ENCODE peak calls at places on chromosome 21, in five cellular contexts. H, R, V, B and A are unnamed samples.

GRCh38 chr21:15967661-15968060 is 237.9 kb downstream of the USP25 start:
- DNase-seq in R (no peak), V (peak), H (no peak), B (peak), A (no peak)

GRCh38 chr21:43308511-43309283 is 118.2 kb downstream of the SIK1 start:
- DNase-seq in H (no peak), R (no peak), B (no peak), V (no peak), A (no peak)

GRCh38 chr21:15436031-15436430 is 293.8 kb upstream of the USP25 start:
- DNase-seq in R (no peak), H (no peak), B (no peak), V (no peak), A (no peak)

GRCh38 chr21:17231124-17231523 is 281.7 kb upstream of the CXADR start:
- DNase-seq in B (no peak), R (no peak), V (no peak), H (peak), A (no peak)

GRCh38 chr21:44455524-44456206 is 355 bp downstream of the LRRC3 start:
- DNase-seq in H (peak), R (no peak), B (peak), V (no peak), A (no peak)

GRCh38 chr21:23639726-23640125 is 1967.6 kb downstream of the MRPL39 start:
- DNase-seq in H (no peak), V (no peak), R (no peak), B (peak), A (no peak)

GRCh38 chr21:46096997-46097825 is 701 bp upstream of the COL6A2 start:
- DNase-seq in B (no peak), H (no peak), R (peak), V (no peak), A (no peak)

GRCh38 chr21:46111857-46112730 is 14.2 kb downstream of the COL6A2 start:
- DNase-seq in H (no peak), R (peak), V (no peak), B (no peak), A (peak)

GRCh38 chr21:18253252-18253651 is 8.6 kb downstream of the CHODL start:
- DNase-seq in R (no peak), B (no peak), V (no peak), H (no peak), A (no peak)

GRCh38 chr21:45516071-45516670 is 26.1 kb downstream of the SLC19A1 start:
- DNase-seq in R (no peak), B (no peak), V (no peak), H (no peak), A (no peak)

GRCh38 chr21:44929799-44930542 is 9.3 kb upstream of the ITGB2 start:
- DNase-seq in B (no peak), V (no peak), R (no peak), H (no peak), A (no peak)

GRCh38 chr21:42212261-42212660 is 6.7 kb upstream of the ABCG1 start:
- DNase-seq in R (no peak), B (no peak), H (no peak), V (no peak), A (no peak)

GRCh38 chr21:41802684-41803083 is 35.8 kb upstream of the RIPK4 start:
- DNase-seq in R (peak), V (no peak), B (peak), H (no peak), A (peak)

GRCh38 chr21:14901482-14901958 is 163.3 kb downstream of the NRIP1 start:
- DNase-seq in V (peak), H (no peak), B (peak), R (no peak), A (no peak)

GRCh38 chr21:42370894-42371654 is 4.7 kb upstream of the TFF1 start:
- DNase-seq in B (no peak), R (no peak), V (no peak), H (no peak), A (no peak)

GRCh38 chr21:36747114-36747814 is 48.3 kb downstream of the SIM2 start:
- DNase-seq in H (no peak), B (no peak), V (no peak), R (no peak), A (no peak)

GRCh38 chr21:36745459-36745858 is 46.5 kb downstream of the SIM2 start:
- DNase-seq in H (no peak), R (no peak), B (no peak), V (no peak), A (no peak)

GRCh38 chr21:36749935-36750578 is 51.1 kb downstream of the SIM2 start:
- DNase-seq in R (peak), B (no peak), H (peak), V (peak), A (no peak)

GRCh38 chr21:36750579-36750959 is 51.7 kb downstream of the SIM2 start:
- DNase-seq in V (no peak), H (no peak), B (no peak), R (no peak), A (no peak)

GRCh38 chr21:36747815-36748381 is 49.0 kb downstream of the SIM2 start:
- DNase-seq in V (peak), R (peak), B (no peak), H (no peak), A (no peak)
- H3K4me3 ChIP-seq in V (peak), R (peak), B (no peak), H (no peak), A (peak)

GRCh38 chr21:38994014-38994413 is 188.3 kb downstream of the ETS2 start:
- DNase-seq in R (no peak), H (no peak), V (no peak), B (no peak), A (no peak)
- H3K27ac ChIP-seq in R (no peak), H (peak), V (peak), B (no peak), A (no peak)

GRCh38 chr21:31182231-31183129 is 144.2 kb upstream of the KRTAP19-8 start:
- DNase-seq in B (no peak), H (no peak), R (no peak), V (no peak), A (no peak)
- H3K4me3 ChIP-seq in B (no peak), H (no peak), R (no peak), V (no peak), A (no peak)

DNA sequence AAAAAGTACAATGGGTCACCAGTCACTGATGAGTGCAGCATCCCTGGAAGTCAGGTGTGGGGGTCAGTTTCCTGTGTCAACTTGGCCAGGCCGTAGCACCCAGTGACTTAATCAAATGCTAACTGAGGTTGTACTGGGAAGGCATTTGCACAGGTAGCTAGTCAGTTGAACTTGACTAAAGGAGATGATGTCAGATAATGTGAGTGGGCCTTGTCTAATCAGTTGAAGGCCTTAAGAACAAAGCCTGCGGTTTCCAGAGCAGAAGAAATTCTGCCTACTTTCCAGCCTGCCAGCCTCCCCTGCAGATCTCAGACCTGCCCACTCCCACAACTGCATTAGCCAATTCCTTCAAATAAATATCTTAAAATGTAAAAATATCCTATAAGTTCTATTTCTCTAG is 57.1 kb downstream of the ERG start:
- DNase-seq in R (no peak), V (no peak), H (no peak), B (peak), A (no peak)
- H3K27ac ChIP-seq in R (no peak), V (peak), H (peak), B (peak), A (no peak)

GRCh38 chr21:36072453-36073167 is 2.8 kb downstream of the CBR1 start:
- DNase-seq in V (no peak), B (no peak), R (no peak), H (no peak), A (no peak)

GRCh38 chr21:36069713-36070573 is at the start of gene CBR1:
- DNase-seq in B (peak), H (peak), R (peak), V (peak), A (peak)

GRCh38 chr21:36070999-36071398 is 1.2 kb downstream of the CBR1 start:
- DNase-seq in V (no peak), R (no peak), B (no peak), H (no peak), A (no peak)

GRCh38 chr21:36065497-36066036 is 4.3 kb upstream of the CBR1 start:
- DNase-seq in V (peak), B (peak), R (no peak), H (no peak), A (no peak)

DNA sequence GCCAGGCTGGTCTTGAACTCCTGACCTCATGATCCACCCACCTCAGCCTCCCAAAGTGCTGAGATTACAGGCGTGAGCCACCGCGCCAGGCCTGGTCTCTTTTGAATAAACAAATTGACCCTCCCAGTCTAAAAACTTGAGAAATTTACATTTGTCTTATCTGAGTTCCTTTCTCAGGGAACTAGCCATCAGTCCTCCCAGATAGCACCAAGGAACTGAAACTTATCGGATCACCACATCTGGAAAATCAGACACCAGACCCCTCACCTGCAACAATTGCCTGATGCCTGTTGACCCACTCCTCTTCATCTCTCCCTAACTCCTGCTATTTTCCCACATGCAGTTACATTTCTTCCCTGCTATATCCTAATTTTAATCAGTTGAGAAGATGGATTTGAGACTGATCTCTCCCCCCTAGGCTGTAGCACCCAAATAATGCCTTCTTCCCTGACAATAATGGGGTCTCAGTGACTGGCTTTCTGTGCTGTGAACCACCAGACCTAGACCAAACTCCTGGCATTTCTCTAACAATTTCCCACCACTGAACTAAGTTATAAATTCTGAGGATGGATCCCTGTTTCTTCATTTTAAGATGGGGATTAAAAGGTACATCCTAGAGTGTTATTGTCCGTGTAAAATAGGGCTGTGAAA is 951 bp upstream of the CBR1 start:
- DNase-seq in H (no peak), V (no peak), B (no peak), R (no peak), A (no peak)
- H3K4me3 ChIP-seq in H (no peak), V (no peak), B (peak), R (no peak), A (no peak)

DNA sequence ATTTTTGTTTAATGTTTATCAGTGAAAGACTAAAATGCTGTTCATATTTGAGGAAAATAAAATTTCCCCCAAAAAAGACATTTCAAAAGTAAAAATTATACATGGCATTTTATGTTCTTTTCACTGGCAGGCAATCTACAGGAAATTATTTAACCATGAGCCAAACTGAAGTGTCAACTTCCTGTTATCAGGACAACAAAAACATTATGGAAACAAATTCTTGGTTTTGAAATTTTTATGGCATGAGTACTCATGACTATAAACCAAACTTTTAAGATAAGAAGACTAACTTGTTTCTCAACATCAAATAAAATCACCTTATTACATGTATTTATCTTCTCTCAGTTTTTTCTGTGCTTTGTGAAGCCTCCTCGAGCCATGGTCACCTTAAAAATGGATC is 698.6 kb downstream of the LTN1 start:
- DNase-seq in B (peak), R (no peak), V (no peak), H (no peak), A (no peak)
- H3K27ac ChIP-seq in B (peak), R (no peak), V (peak), H (no peak), A (no peak)

GRCh38 chr21:34883501-34884271 is 165.4 kb downstream of the RUNX1 start:
- DNase-seq in R (no peak), H (no peak), V (no peak), B (peak), A (no peak)

GRCh38 chr21:34885636-34886553 is 163.2 kb downstream of the RUNX1 start:
- DNase-seq in H (no peak), V (no peak), B (peak), R (no peak), A (no peak)

GRCh38 chr21:34885125-34885524 is 164.0 kb downstream of the RUNX1 start:
- DNase-seq in R (no peak), H (no peak), B (peak), V (no peak), A (no peak)

GRCh38 chr21:34882719-34883131 is 166.4 kb downstream of the RUNX1 start:
- DNase-seq in V (no peak), B (no peak), R (no peak), H (no peak), A (no peak)

DNA sequence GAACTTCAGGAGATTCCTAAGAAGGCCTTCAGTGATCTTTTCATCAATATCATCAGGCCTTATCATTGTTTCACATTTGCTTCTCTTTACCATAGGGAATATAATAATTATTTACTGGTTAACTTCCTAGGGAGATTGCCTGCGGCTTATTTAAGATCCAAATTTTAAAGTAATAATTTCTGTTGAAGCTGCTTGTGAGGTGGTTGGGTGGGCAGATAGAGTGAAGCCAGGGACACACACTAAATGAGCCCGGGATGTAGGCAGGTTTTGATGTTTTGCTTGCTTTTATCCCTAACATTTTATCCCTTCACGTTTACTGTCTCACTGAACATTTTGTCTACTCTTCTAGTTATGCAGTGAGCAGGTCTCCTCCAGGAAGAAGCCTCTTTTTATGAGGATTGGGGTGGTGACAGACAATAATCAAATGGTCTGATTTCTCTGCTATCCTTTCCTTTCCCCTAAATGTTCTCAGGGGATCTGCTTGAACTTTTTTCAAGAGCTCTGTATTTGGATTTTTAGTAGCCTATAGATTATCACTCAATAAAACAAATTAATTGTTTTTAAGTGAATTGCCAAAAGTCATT is 164.7 kb downstream of the RUNX1 start:
- DNase-seq in V (no peak), B (peak), R (no peak), H (no peak), A (no peak)
- H3K4me3 ChIP-seq in V (peak), B (peak), R (no peak), H (peak), A (peak)

GRCh38 chr21:33075128-33075527 is 5.2 kb downstream of the OLIG1 start:
- DNase-seq in B (no peak), R (no peak), H (no peak), V (no peak), A (no peak)
- H3K27ac ChIP-seq in B (no peak), R (no peak), H (no peak), V (no peak), A (no peak)